ENCODE peak calls at places on chromosomes 6 and 20, in six cellular contexts. E is neural progenitor cell, G is lower lobe of right lung, Z is gastrocnemius medialis, A is lung, P is pancreas. I is an unnamed sample. For H3K9me3, the result is how much of the 10 kb centered on the place peaks cover.

GRCh38 chr6:91895592-91895991 is 1308.7 kb upstream of the MAP3K7 start:
- DNase-seq in E (no peak), G (no peak), Z (no peak), A (no peak), P (no peak), I (no peak)

GRCh38 chr6:156175971-156176421 is 601.2 kb upstream of the ARID1B start:
- DNase-seq in E (peak), G (peak), Z (peak), A (no peak), P (peak), I (no peak)

GRCh38 chr6:113596907-113597583 is 260.1 kb upstream of the MARCKS start:
- DNase-seq in E (no peak), G (no peak), Z (no peak), A (no peak), P (peak), I (no peak)

GRCh38 chr6:22829070-22829469 is 259.7 kb downstream of the HDGFL1 start:
- DNase-seq in E (no peak), G (no peak), Z (no peak), A (no peak), P (no peak), I (no peak)

GRCh38 chr20:5524886-5525285 is 208.1 kb upstream of the PROKR2 start:
- DNase-seq in E (no peak), G (no peak), Z (no peak), A (no peak), P (no peak), I (no peak)

GRCh38 chr6:52937908-52938307 is 28.4 kb upstream of the GSTA3 start:
- DNase-seq in E (no peak), G (no peak), Z (no peak), A (no peak), P (no peak), I (no peak)

GRCh38 chr20:4820833-4821518 is 99.3 kb downstream of the PRND start:
- DNase-seq in E (no peak), G (no peak), Z (no peak), A (no peak), P (no peak), I (no peak)

GRCh38 chr6:99589907-99590493 is 16.6 kb upstream of the PRDM13 start:
- DNase-seq in E (no peak), G (no peak), Z (no peak), A (no peak), P (no peak), I (no peak)

GRCh38 chr20:54950285-54950684 is 474.9 kb downstream of the DOK5 start:
- DNase-seq in E (no peak), G (no peak), Z (no peak), A (no peak), P (no peak), I (no peak)

GRCh38 chr20:35306931-35307517 is 14.8 kb upstream of the FAM83C start:
- DNase-seq in E (peak), G (no peak), Z (peak), A (peak), P (no peak), I (no peak)

GRCh38 chr6:88813045-88813444 is 150.4 kb downstream of the RNGTT start:
- DNase-seq in E (no peak), G (no peak), Z (peak), A (no peak), P (no peak), I (no peak)

GRCh38 chr20:23639490-23639958 is 1.8 kb upstream of the CST3 start:
- DNase-seq in E (no peak), G (no peak), Z (no peak), A (no peak), P (no peak), I (no peak)

GRCh38 chr6:137867685-137868509 is 838 bp downstream of the TNFAIP3 start:
- DNase-seq in E (peak), G (peak), Z (no peak), A (no peak), P (no peak), I (no peak)

GRCh38 chr6:132752255-132752654 is 5.4 kb downstream of the VNN2 start:
- DNase-seq in E (no peak), G (no peak), Z (no peak), A (no peak), P (no peak), I (no peak)

GRCh38 chr6:100466410-100467143 is 1.9 kb upstream of the SIM1 start:
- DNase-seq in E (peak), G (no peak), Z (no peak), A (peak), P (no peak), I (no peak)

GRCh38 chr6:110217255-110217654 is 37.0 kb downstream of the CDC40 start:
- DNase-seq in E (no peak), G (no peak), Z (no peak), A (no peak), P (no peak), I (no peak)

GRCh38 chr6:27617700-27618689 is 145.1 kb upstream of the ZNF184 start:
- DNase-seq in E (peak), G (no peak), Z (no peak), A (no peak), P (no peak), I (no peak)

GRCh38 chr20:7704021-7704420 is 236.2 kb downstream of the HAO1 start:
- DNase-seq in E (no peak), G (no peak), Z (no peak), A (no peak), P (no peak), I (no peak)

GRCh38 chr6:82875573-82876185 is 190.0 kb downstream of the UBE3D start:
- DNase-seq in E (no peak), G (no peak), Z (no peak), A (no peak), P (no peak), I (no peak)

GRCh38 chr6:151149788-151150187 is 90.0 kb upstream of the AKAP12 start:
- DNase-seq in E (no peak), G (no peak), Z (no peak), A (no peak), P (no peak), I (no peak)

GRCh38 chr6:45441811-45442453 is 64.2 kb upstream of the SUPT3H start:
- DNase-seq in E (no peak), G (no peak), Z (no peak), A (no peak), P (no peak), I (no peak)

GRCh38 chr6:32847004-32847403 is 3.2 kb upstream of the PSMB8 start:
- DNase-seq in E (no peak), G (no peak), Z (no peak), A (no peak), P (no peak), I (no peak)

GRCh38 chr6:158161566-158162254 is 6.4 kb downstream of the SERAC1 start:
- DNase-seq in E (no peak), G (no peak), Z (no peak), A (no peak), P (no peak), I (no peak)

GRCh38 chr6:3414704-3415453 is 42.0 kb downstream of the SLC22A23 start:
- DNase-seq in E (no peak), G (peak), Z (no peak), A (peak), P (no peak), I (no peak)

GRCh38 chr20:10288421-10288820 is 69.8 kb downstream of the SNAP25 start:
- DNase-seq in E (no peak), G (no peak), Z (no peak), A (no peak), P (no peak), I (no peak)

GRCh38 chr6:25537349-25538018 is 114.5 kb upstream of the SCGN start:
- DNase-seq in E (no peak), G (no peak), Z (no peak), A (no peak), P (no peak), I (no peak)

GRCh38 chr6:87700729-87701675 is 1.0 kb downstream of the AKIRIN2 start:
- DNase-seq in E (peak), G (peak), Z (peak), A (peak), P (peak), I (peak)

GRCh38 chr20:17889226-17889625 is 79.4 kb downstream of the SNX5 start:
- DNase-seq in E (no peak), G (no peak), Z (no peak), A (no peak), P (no peak), I (no peak)

GRCh38 chr20:53678990-53679596 is 85.5 kb upstream of the ZNF217 start:
- DNase-seq in E (no peak), G (no peak), Z (no peak), A (no peak), P (no peak), I (no peak)

GRCh38 chr20:49636447-49636846 is 68.5 kb upstream of the PTGIS start:
- DNase-seq in E (no peak), G (peak), Z (peak), A (peak), P (peak), I (no peak)

GRCh38 chr6:116381000-116381399 is 10.3 kb downstream of the DSE start:
- DNase-seq in E (no peak), G (no peak), Z (no peak), A (no peak), P (no peak), I (no peak)

GRCh38 chr6:37029249-37029959 is 23.9 kb downstream of the FGD2 start:
- DNase-seq in E (peak), G (peak), Z (peak), A (peak), P (peak), I (peak)

GRCh38 chr6:46612645-46613044 is 40.0 kb downstream of the CYP39A1 start:
- DNase-seq in E (no peak), G (no peak), Z (no peak), A (no peak), P (no peak), I (peak)

GRCh38 chr20:31236953-31237352 is 20.5 kb upstream of the DEFB115 start:
- DNase-seq in E (no peak), G (no peak), Z (no peak), A (no peak), P (no peak), I (no peak)
- H3K9me3 ChIP-seq in E (half or more), G (half or more), Z (under half), A (under half), P (under half), I (half or more)

DNA sequence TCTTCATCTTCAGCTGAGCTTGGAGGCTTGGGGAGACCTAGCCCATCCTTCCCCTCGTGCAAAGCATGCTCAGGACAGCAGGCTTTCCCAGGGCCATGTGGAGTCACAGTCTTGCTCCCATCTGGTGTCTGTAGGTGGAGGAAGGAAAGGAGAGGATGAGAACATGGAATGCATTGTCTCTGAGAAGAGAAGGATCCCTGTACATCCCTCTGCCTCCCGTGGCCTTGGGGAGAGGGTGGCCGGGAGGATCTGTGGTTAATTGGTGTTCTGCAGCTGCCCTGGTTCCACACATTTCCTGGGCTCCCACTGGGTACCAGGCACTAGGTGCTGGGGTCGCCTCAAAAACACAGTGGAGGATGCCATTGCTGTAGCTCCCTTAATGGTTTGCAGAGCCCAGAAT is 134.5 kb downstream of the PHACTR3 start:
- DNase-seq in E (no peak), G (no peak), Z (no peak), A (no peak), P (no peak), I (no peak)
- H3K27ac ChIP-seq in E (no peak), G (no peak), Z (no peak), A (no peak), P (no peak), I (no peak)

GRCh38 chr20:58810879-58811250 is 39.8 kb downstream of the GNAS-AS1 start:
- DNase-seq in E (no peak), G (no peak), Z (no peak), A (no peak), P (no peak), I (no peak)
- TF ChIP-seq CTCF in E (no peak), G (no peak), Z (no peak), A (no peak), P (no peak), I (no peak)

DNA sequence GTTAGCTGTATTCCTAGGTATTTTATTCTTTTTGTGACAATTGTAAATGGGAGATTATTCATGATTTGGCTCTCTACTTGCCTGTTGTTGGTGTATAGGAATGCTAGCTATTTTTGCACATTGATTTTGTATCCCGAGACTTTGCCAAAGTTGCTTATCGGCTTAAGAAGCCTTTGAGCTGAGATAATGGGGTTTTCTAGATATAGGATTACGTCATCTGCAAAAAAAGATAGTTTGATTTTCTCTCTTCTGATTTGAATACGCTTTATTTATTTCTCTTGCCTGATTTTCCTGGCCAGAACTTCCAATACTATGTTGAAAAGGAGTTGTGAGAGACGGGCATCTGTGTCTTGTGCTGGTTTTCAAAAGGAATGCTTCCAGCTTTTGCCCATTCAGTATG is 163.2 kb upstream of the UST start:
- DNase-seq in E (no peak), G (no peak), Z (no peak), A (no peak), P (no peak), I (no peak)
- H3K9me3 ChIP-seq in E (under half), G (under half), Z (under half), A (under half), P (under half), I (under half)

DNA sequence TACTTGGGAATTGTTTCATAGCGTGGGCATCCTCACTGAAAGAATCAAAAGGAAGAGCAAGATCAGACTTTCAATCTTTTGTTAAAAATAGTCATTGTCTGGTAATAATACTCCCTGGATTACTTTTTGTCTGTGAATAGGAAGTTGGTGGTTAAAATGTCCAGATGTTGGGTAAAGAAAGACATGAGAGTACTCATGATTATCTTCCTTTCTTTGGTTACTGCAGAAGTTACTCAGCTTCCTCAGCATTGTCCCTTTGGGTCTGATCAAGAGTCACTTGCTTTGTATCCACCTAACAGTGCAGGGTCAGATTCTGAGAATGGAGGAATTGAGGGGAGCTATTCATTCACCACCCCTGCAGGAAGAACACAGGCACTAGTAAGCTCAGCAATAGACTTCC is 54.6 kb downstream of the RIN2 start:
- DNase-seq in E (no peak), G (no peak), Z (no peak), A (no peak), P (no peak), I (no peak)
- H3K27ac ChIP-seq in E (no peak), G (no peak), Z (peak), A (no peak), P (no peak), I (peak)

DNA sequence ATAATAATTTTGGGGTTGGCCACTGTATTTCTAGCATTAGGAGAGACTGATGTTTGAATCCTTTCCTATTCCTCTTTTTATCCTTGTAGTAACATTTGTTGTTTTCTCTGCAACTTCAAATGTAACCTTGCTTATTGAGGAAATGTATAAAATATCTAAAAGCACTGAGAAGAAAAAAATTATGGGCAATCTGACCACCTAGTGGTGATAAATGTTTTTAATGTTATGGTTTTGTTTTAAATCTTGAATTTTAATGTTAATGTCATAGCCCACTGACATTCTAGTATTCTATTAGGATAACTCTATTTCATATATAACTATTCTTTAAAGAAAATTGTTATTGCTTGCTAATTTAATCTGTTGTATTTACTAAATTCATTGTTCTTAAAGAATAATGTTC is 134.4 kb downstream of the FARS2 start:
- DNase-seq in E (no peak), G (no peak), Z (no peak), A (no peak), P (no peak), I (no peak)
- TF ChIP-seq CTCF in E (no peak), G (no peak), Z (no peak), A (no peak), P (no peak), I (no peak)

DNA sequence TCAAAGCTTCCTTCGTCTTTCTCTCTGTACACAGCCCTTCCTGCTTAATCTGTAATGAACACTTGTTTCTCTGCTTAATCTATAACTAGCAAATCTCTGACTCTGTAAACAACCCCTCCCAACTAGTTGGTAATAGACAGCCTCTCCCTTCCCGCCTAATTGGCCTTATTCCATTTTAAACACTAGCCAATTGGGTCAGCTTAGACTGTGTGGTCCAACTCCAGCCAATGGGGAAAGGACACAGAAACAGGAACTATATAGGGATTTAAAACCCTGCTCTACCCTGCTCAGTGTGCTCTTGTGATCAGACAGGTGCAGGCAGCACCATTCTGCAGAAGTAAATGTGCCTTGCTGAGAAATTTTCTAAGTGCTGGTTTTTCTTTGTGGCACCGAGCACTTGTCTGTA is 18.5 kb downstream of the CHD6 start:
- DNase-seq in E (no peak), G (no peak), Z (no peak), A (no peak), P (no peak), I (no peak)
- H3K9me3 ChIP-seq in E (under half), G (half or more), Z (under half), A (under half), P (under half), I (under half)

I was measured in tibial artery.